ENCODE peak calls at places on chromosomes 6 and 20, in seven cellular contexts. J, O, D, M, E, V and G are unnamed samples.

GRCh38 chr6:116948535-116949304 is 71.7 kb downstream of the RFX6 start:
- DNase-seq in J (no peak), O (no peak), D (no peak), M (no peak), E (no peak), V (no peak), G (no peak)

GRCh38 chr20:54025166-54025835 is 45.1 kb downstream of the BCAS1 start:
- DNase-seq in J (no peak), O (no peak), D (peak; percentile 50), M (no peak), E (no peak), V (no peak), G (no peak)

GRCh38 chr6:1609662-1610496 is at the start of gene FOXC1:
- DNase-seq in J (peak; percentile 21), O (peak; percentile 97), D (peak; percentile 97), M (peak; percentile 88), E (no peak), V (peak; percentile 80), G (peak; percentile 87)

GRCh38 chr20:41654292-41654691 is 36.1 kb upstream of the CHD6 start:
- DNase-seq in J (peak; percentile 44), O (no peak), D (peak; percentile 23), M (no peak), E (no peak), V (no peak), G (no peak)

GRCh38 chr6:55320691-55321086 is 6.6 kb upstream of the GFRAL start:
- DNase-seq in J (no peak), O (no peak), D (no peak), M (no peak), E (no peak), V (no peak), G (no peak)

GRCh38 chr20:31998246-31998645 is 12.0 kb upstream of the CCM2L start:
- DNase-seq in J (no peak), O (no peak), D (no peak), M (no peak), E (no peak), V (no peak), G (no peak)

GRCh38 chr6:167212716-167213011 is 54.9 kb upstream of the GPR31 start:
- DNase-seq in J (no peak), O (no peak), D (no peak), M (no peak), E (no peak), V (no peak), G (no peak)

GRCh38 chr6:111731404-111732195 is 125.9 kb upstream of the TRAF3IP2 start:
- DNase-seq in J (no peak), O (no peak), D (peak; percentile 33), M (no peak), E (no peak), V (peak; percentile 65), G (no peak)

GRCh38 chr6:26233608-26234420 is 131.2 kb upstream of the BTN3A2 start:
- DNase-seq in J (no peak), O (peak; percentile 75), D (no peak), M (no peak), E (peak; percentile 89), V (no peak), G (no peak)

GRCh38 chr6:109979033-109979921 is 1.2 kb downstream of the GPR6 start:
- DNase-seq in J (no peak), O (no peak), D (peak; percentile 59), M (no peak), E (no peak), V (no peak), G (no peak)

GRCh38 chr6:137489410-137490371 is 4.5 kb downstream of the OLIG3 start:
- DNase-seq in J (no peak), O (no peak), D (peak; percentile 59), M (no peak), E (no peak), V (peak; percentile 46), G (no peak)

GRCh38 chr6:113909224-113909856 is 52.2 kb downstream of the MARCKS start:
- DNase-seq in J (peak; percentile 11), O (peak; percentile 92), D (peak; percentile 61), M (no peak), E (peak; percentile 60), V (peak; percentile 72), G (no peak)

GRCh38 chr6:81683928-81684327 is 68.6 kb downstream of the TENT5A start:
- DNase-seq in J (no peak), O (peak; percentile 48), D (no peak), M (no peak), E (no peak), V (no peak), G (no peak)

GRCh38 chr6:2471474-2471873 is 226.1 kb upstream of the GMDS start:
- DNase-seq in J (no peak), O (no peak), D (no peak), M (no peak), E (no peak), V (no peak), G (no peak)

GRCh38 chr6:40999498-41000070 is 39.4 kb downstream of the UNC5CL start:
- DNase-seq in J (no peak), O (no peak), D (peak; percentile 42), M (peak; percentile 56), E (peak; percentile 21), V (no peak), G (peak; percentile 71)

GRCh38 chr6:6962699-6963098 is 145.1 kb upstream of the RREB1 start:
- DNase-seq in J (no peak), O (no peak), D (no peak), M (no peak), E (no peak), V (no peak), G (no peak)

GRCh38 chr6:151690303-151690702 is 117.2 kb upstream of the ESR1 start:
- DNase-seq in J (no peak), O (no peak), D (no peak), M (no peak), E (no peak), V (no peak), G (no peak)

GRCh38 chr20:24389686-24390085 is 79.7 kb upstream of the SYNDIG1 start:
- DNase-seq in J (no peak), O (no peak), D (no peak), M (no peak), E (peak; percentile 98), V (no peak), G (no peak)

GRCh38 chr6:2764610-2765165 is 505 bp upstream of the WRNIP1 start:
- DNase-seq in J (no peak), O (peak; percentile 90), D (peak; percentile 69), M (no peak), E (peak; percentile 70), V (no peak), G (peak; percentile 56)

GRCh38 chr6:133631421-133631820 is 257.5 kb upstream of the TCF21 start:
- DNase-seq in J (no peak), O (peak; percentile 78), D (no peak), M (no peak), E (no peak), V (no peak), G (no peak)

GRCh38 chr6:28218312-28219248 is 6.5 kb upstream of the ZSCAN9 start:
- DNase-seq in J (peak; percentile 1), O (peak; percentile 82), D (peak; percentile 91), M (peak; percentile 88), E (no peak), V (peak; percentile 18), G (peak; percentile 82)

GRCh38 chr6:152313542-152314482 is 323.4 kb downstream of the SYNE1 start:
- DNase-seq in J (no peak), O (peak; percentile 48), D (no peak), M (no peak), E (no peak), V (no peak), G (no peak)

DNA sequence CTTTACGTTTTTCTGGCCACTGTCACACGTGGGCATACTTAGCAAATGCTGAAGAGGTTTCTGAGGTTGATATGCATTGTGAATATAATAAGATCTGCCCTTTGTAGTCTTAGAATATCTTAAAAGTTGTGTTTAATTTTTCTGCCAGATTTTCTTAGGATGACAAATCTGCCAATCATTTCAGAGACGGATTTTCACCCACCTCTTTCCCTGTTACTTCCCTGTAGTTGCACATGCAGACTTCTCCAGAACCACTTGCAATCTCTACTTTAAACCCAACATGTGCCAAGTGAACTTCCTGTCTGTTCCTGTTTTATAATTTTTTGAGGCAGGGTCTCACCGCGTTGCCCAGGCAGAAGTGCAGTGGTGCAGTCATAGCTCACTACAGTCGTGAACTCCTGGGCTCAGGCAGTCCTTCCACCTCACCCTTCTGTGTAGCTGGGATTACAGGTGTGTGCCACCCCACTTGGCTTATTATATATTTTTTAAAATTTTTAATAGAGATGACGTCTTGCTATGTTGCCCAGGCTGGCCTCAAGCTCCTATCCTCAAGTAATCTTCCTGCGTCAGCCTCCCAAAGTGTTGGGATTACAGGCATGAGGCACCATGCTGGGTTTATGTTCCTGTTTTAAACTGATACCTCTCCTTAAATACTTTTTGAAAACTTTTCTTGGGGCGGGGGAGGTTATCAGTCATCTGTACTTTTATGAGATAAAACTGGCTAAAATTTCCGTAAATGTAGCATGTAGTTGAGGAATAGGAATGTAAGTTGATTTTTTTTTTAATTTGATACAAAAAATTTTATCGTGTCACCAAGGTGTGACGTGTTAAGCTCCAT is 2.7 kb downstream of the IGF2R start:
- DNase-seq in J (no peak), O (no peak), D (no peak), M (no peak), E (no peak), V (no peak), G (no peak)
- H3K4me3 ChIP-seq in J (peak overlapping the region; percentile 79), O (no peak overlapping the region), D (no peak overlapping the region), M (no peak overlapping the region), E (no peak overlapping the region), V (peak overlapping the region; percentile 14), G (no peak overlapping the region)

GRCh38 chr20:40073535-40074111 is 615.4 kb downstream of the MAFB start:
- DNase-seq in J (no peak), O (no peak), D (peak; percentile 13), M (no peak), E (no peak), V (no peak), G (no peak)
- H3K4me3 ChIP-seq in J (no peak overlapping the region), O (no peak overlapping the region), D (no peak overlapping the region), M (no peak overlapping the region), E (no peak overlapping the region), V (no peak overlapping the region), G (no peak overlapping the region)

GRCh38 chr6:46996860-46997641 is 45.1 kb downstream of the ADGRF1 start:
- DNase-seq in J (no peak), O (no peak), D (no peak), M (no peak), E (no peak), V (no peak), G (no peak)

GRCh38 chr6:47004458-47004857 is 37.7 kb downstream of the ADGRF1 start:
- DNase-seq in J (no peak), O (no peak), D (no peak), M (no peak), E (no peak), V (no peak), G (no peak)

GRCh38 chr6:46997646-46998045 is 44.5 kb downstream of the ADGRF1 start:
- DNase-seq in J (no peak), O (no peak), D (no peak), M (no peak), E (no peak), V (no peak), G (no peak)

GRCh38 chr6:46998436-46999017 is 43.6 kb downstream of the ADGRF1 start:
- DNase-seq in J (no peak), O (no peak), D (no peak), M (no peak), E (no peak), V (no peak), G (no peak)

GRCh38 chr6:47000842-47001241 is 41.3 kb downstream of the ADGRF1 start:
- DNase-seq in J (no peak), O (no peak), D (no peak), M (no peak), E (no peak), V (no peak), G (no peak)
- H3K4me3 ChIP-seq in J (no peak overlapping the region), O (no peak overlapping the region), D (no peak overlapping the region), M (no peak overlapping the region), E (no peak overlapping the region), V (no peak overlapping the region), G (no peak overlapping the region)

GRCh38 chr6:46293641-46294316 is 123.0 kb upstream of the ENPP5 start:
- DNase-seq in J (no peak), O (peak; percentile 7), D (no peak), M (no peak), E (no peak), V (no peak), G (no peak)
- H3K4me3 ChIP-seq in J (no peak overlapping the region), O (no peak overlapping the region), D (no peak overlapping the region), M (no peak overlapping the region), E (no peak overlapping the region), V (no peak overlapping the region), G (no peak overlapping the region)